ENCODE peak calls at places on chromosome 15, in seven cellular contexts. E, O, K, T, B, U and R are unnamed samples.

GRCh38 chr15:95698230-95698629 is 632.3 kb upstream of the NR2F2 start:
- DNase-seq in E (no peak), O (no peak), K (no peak), T (no peak), B (no peak), U (no peak), R (no peak)

GRCh38 chr15:97729270-97729669 is 231.2 kb upstream of the ARRDC4 start:
- DNase-seq in E (no peak), O (no peak), K (no peak), T (no peak), B (no peak), U (no peak), R (no peak)

GRCh38 chr15:73120269-73120668 is 68.0 kb downstream of the NEO1 start:
- DNase-seq in E (no peak), O (no peak), K (no peak), T (no peak), B (no peak), U (no peak), R (no peak)

GRCh38 chr15:99037646-99038045 is 30.1 kb upstream of the PGPEP1L start:
- DNase-seq in E (no peak), O (no peak), K (no peak), T (no peak), B (no peak), U (no peak), R (no peak)

GRCh38 chr15:81301815-81302399 is 22.0 kb downstream of the STARD5 start:
- DNase-seq in E (no peak), O (no peak), K (no peak), T (peak), B (no peak), U (no peak), R (no peak)

GRCh38 chr15:80619677-80620076 is 75.4 kb upstream of the ABHD17C start:
- DNase-seq in E (no peak), O (no peak), K (no peak), T (no peak), B (no peak), U (peak), R (no peak)

GRCh38 chr15:74928771-74929198 is 9.1 kb downstream of the COX5A start:
- DNase-seq in E (no peak), O (no peak), K (no peak), T (no peak), B (no peak), U (no peak), R (no peak)

GRCh38 chr15:77013786-77014136 is 18.8 kb downstream of the PSTPIP1 start:
- DNase-seq in E (no peak), O (no peak), K (no peak), T (peak), B (peak), U (no peak), R (no peak)

GRCh38 chr15:25742008-25742407 is 121.1 kb downstream of the ATP10A start:
- DNase-seq in E (no peak), O (no peak), K (no peak), T (no peak), B (no peak), U (no peak), R (no peak)

GRCh38 chr15:45702041-45702440 is 67.2 kb downstream of the SQOR start:
- DNase-seq in E (no peak), O (no peak), K (no peak), T (no peak), B (no peak), U (no peak), R (no peak)

GRCh38 chr15:100688549-100689120 is 86.2 kb downstream of the ASB7 start:
- DNase-seq in E (no peak), O (no peak), K (no peak), T (no peak), B (no peak), U (no peak), R (no peak)

GRCh38 chr15:90101130-90101968 is 919 bp downstream of the IDH2 start:
- DNase-seq in E (peak), O (no peak), K (no peak), T (peak), B (peak), U (peak), R (peak)

GRCh38 chr15:41281236-41281635 is 50.2 kb downstream of the CHP1 start:
- DNase-seq in E (no peak), O (no peak), K (no peak), T (no peak), B (no peak), U (peak), R (no peak)

GRCh38 chr15:43293402-43293801 is 26.7 kb upstream of the TGM5 start:
- DNase-seq in E (no peak), O (no peak), K (peak), T (no peak), B (no peak), U (peak), R (no peak)

GRCh38 chr15:40790723-40791122 is 16.2 kb upstream of the ZFYVE19 start:
- DNase-seq in E (no peak), O (no peak), K (no peak), T (no peak), B (no peak), U (no peak), R (no peak)

GRCh38 chr15:35863655-35864054 is 317.7 kb upstream of the DPH6 start:
- DNase-seq in E (no peak), O (no peak), K (no peak), T (no peak), B (no peak), U (no peak), R (no peak)

GRCh38 chr15:45670511-45670910 is 35.7 kb downstream of the SQOR start:
- DNase-seq in E (no peak), O (no peak), K (no peak), T (no peak), B (no peak), U (no peak), R (no peak)

GRCh38 chr15:78101423-78102105 is 9.2 kb downstream of the SH2D7 start:
- DNase-seq in E (no peak), O (peak), K (no peak), T (no peak), B (no peak), U (no peak), R (no peak)

GRCh38 chr15:75349851-75350588 is 3.2 kb downstream of the NEIL1 start:
- DNase-seq in E (no peak), O (peak), K (no peak), T (peak), B (no peak), U (no peak), R (no peak)

GRCh38 chr15:91857772-91858171 is 4.3 kb downstream of the SLCO3A1 start:
- DNase-seq in E (no peak), O (no peak), K (no peak), T (no peak), B (no peak), U (no peak), R (no peak)

GRCh38 chr15:36778516-36778915 is 199.1 kb downstream of the CDIN1 start:
- DNase-seq in E (no peak), O (no peak), K (no peak), T (no peak), B (no peak), U (no peak), R (no peak)

GRCh38 chr15:95944193-95944592 is 386.3 kb upstream of the NR2F2 start:
- DNase-seq in E (no peak), O (no peak), K (no peak), T (no peak), B (no peak), U (no peak), R (no peak)

GRCh38 chr15:73991260-73991659 is 835 bp downstream of the STOML1 start:
- DNase-seq in E (peak), O (no peak), K (no peak), T (peak), B (no peak), U (peak), R (no peak)

GRCh38 chr15:89130194-89130593 is 41.9 kb downstream of the ABHD2 start:
- DNase-seq in E (no peak), O (no peak), K (no peak), T (no peak), B (no peak), U (no peak), R (no peak)

GRCh38 chr15:72193781-72194396 is 3.7 kb downstream of the GRAMD2A start:
- DNase-seq in E (no peak), O (no peak), K (no peak), T (no peak), B (no peak), U (no peak), R (no peak)

GRCh38 chr15:48800811-48801460 is 9.9 kb downstream of the CEP152 start:
- DNase-seq in E (no peak), O (no peak), K (no peak), T (no peak), B (no peak), U (peak), R (no peak)

GRCh38 chr15:28021281-28022039 is 77.7 kb downstream of the OCA2 start:
- DNase-seq in E (no peak), O (no peak), K (no peak), T (peak), B (peak), U (peak), R (peak)

GRCh38 chr15:85129881-85130280 is 148.2 kb downstream of the PDE8A start:
- DNase-seq in E (no peak), O (no peak), K (no peak), T (no peak), B (no peak), U (no peak), R (no peak)

GRCh38 chr15:57580428-57580827 is 11.3 kb upstream of the MYZAP start:
- DNase-seq in E (no peak), O (no peak), K (no peak), T (no peak), B (no peak), U (no peak), R (no peak)

GRCh38 chr15:39580630-39581500 is at the start of gene THBS1:
- DNase-seq in E (peak), O (peak), K (peak), T (peak), B (peak), U (peak), R (peak)

GRCh38 chr15:69044899-69045298 is 30.4 kb downstream of the NOX5 start:
- DNase-seq in E (peak), O (no peak), K (no peak), T (no peak), B (no peak), U (no peak), R (no peak)

GRCh38 chr15:94858011-94858410 is 626.6 kb downstream of the MCTP2 start:
- DNase-seq in E (no peak), O (no peak), K (no peak), T (no peak), B (no peak), U (no peak), R (no peak)

GRCh38 chr15:81357178-81357686 is 16.8 kb downstream of the TMC3 start:
- DNase-seq in E (no peak), O (no peak), K (no peak), T (no peak), B (no peak), U (no peak), R (no peak)

GRCh38 chr15:25775317-25775912 is 87.7 kb downstream of the ATP10A start:
- DNase-seq in E (no peak), O (no peak), K (no peak), T (peak), B (no peak), U (peak), R (no peak)

GRCh38 chr15:40759961-40760360 is 3.9 kb upstream of the GCHFR start:
- DNase-seq in E (no peak), O (no peak), K (no peak), T (no peak), B (no peak), U (no peak), R (no peak)

GRCh38 chr15:25799906-25800700 is 63.0 kb downstream of the ATP10A start:
- DNase-seq in E (no peak), O (no peak), K (no peak), T (no peak), B (no peak), U (no peak), R (no peak)

GRCh38 chr15:90192961-90193786 is 8.0 kb upstream of the SEMA4B start:
- DNase-seq in E (no peak), O (no peak), K (no peak), T (no peak), B (no peak), U (no peak), R (no peak)

GRCh38 chr15:55403531-55403930 is 4.6 kb downstream of the CCPG1 start:
- DNase-seq in E (no peak), O (no peak), K (no peak), T (no peak), B (no peak), U (peak), R (no peak)

GRCh38 chr15:77409259-77410156 is 10.4 kb downstream of the PEAK1 start:
- DNase-seq in E (no peak), O (no peak), K (no peak), T (no peak), B (no peak), U (no peak), R (no peak)

GRCh38 chr15:29740692-29741311 is 81.5 kb downstream of the TJP1 start:
- DNase-seq in E (no peak), O (no peak), K (no peak), T (no peak), B (no peak), U (no peak), R (no peak)
- TF ChIP-seq CTCF in E (no peak), O (peak), K (peak), T (no peak), B (no peak), U (peak), R (no peak)

GRCh38 chr15:33201376-33202189 is 7.1 kb upstream of the FMN1 start:
- DNase-seq in E (no peak), O (no peak), K (peak), T (peak), B (peak), U (peak), R (peak)
- TF ChIP-seq CTCF in E (peak), O (peak), K (peak), T (no peak), B (no peak), U (peak), R (no peak)

GRCh38 chr15:59159210-59159609 is 47.4 kb upstream of the LDHAL6B start:
- DNase-seq in E (no peak), O (no peak), K (no peak), T (no peak), B (no peak), U (no peak), R (no peak)
- TF ChIP-seq CTCF in E (no peak), O (no peak), K (no peak), T (no peak), B (no peak), U (no peak), R (no peak)

GRCh38 chr15:93614446-93615104 is 525.6 kb upstream of the RGMA start:
- DNase-seq in E (no peak), O (no peak), K (no peak), T (no peak), B (no peak), U (no peak), R (no peak)

GRCh38 chr15:93619597-93619996 is 530.6 kb upstream of the RGMA start:
- DNase-seq in E (no peak), O (no peak), K (no peak), T (no peak), B (no peak), U (no peak), R (no peak)

GRCh38 chr15:93617443-93617842 is 528.4 kb upstream of the RGMA start:
- DNase-seq in E (no peak), O (no peak), K (no peak), T (no peak), B (no peak), U (no peak), R (peak)
- TF ChIP-seq CTCF in E (peak), O (no peak), K (peak), T (no peak), B (no peak), U (peak), R (no peak)

GRCh38 chr15:52217186-52217585 is 26.0 kb upstream of the GNB5 start:
- DNase-seq in E (no peak), O (no peak), K (no peak), T (peak), B (peak), U (no peak), R (peak)
- TF ChIP-seq CTCF in E (no peak), O (peak), K (peak), T (no peak), B (no peak), U (no peak), R (no peak)

DNA sequence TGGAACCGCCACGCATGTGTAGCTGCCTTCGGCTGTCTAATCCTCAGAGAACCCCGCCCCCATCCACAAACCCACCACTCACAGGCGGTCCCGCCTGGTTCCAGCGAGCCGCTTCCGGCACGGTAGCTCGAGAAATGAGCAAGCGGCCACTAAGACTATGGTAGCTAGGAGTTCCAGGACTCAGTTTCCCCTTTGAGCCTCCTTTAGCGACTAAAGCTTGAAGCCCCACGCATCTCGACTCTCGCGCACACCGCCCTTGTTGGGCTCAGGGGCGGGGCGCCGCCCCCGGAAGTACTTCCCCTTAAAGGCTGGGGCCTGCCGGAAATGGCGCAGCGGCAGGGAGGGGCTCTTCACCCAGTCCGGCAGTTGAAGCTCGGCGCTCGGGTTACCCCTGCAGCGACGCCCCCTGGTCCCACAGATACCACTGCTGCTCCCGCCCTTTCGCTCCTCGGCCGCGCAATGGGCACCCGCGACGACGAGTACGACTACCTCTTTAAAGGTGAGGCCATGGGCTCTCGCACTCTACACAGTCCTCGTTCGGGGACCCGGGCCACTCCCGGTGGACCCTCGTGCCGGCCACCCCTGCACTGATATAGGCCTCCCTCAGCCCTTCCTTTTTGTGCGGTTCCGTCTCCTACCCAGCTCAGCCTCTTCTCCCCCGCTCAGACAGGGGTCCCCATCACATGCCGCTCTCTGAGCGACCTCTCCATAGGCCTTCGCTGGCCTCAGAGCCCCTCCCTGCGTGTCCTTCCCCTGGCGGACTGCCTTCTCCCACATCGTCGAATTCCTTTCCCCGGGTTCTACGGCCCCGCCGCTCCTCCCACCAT is at the start of gene RAB11A:
- DNase-seq in E (peak), O (peak), K (peak), T (peak), B (peak), U (peak), R (peak)
- TF ChIP-seq CTCF in E (peak), O (peak), K (peak), T (peak), B (peak), U (peak), R (peak)

GRCh38 chr15:65395567-65396185 is 17.9 kb upstream of the IGDCC3 start:
- DNase-seq in E (no peak), O (peak), K (no peak), T (no peak), B (no peak), U (no peak), R (no peak)
- TF ChIP-seq CTCF in E (no peak), O (peak), K (no peak), T (no peak), B (no peak), U (no peak), R (peak)

GRCh38 chr15:23095796-23096195 is 40.8 kb downstream of the GOLGA6L1 start:
- DNase-seq in E (no peak), O (no peak), K (no peak), T (no peak), B (no peak), U (no peak), R (no peak)
- TF ChIP-seq CTCF in E (no peak), O (no peak), K (no peak), T (no peak), B (no peak), U (no peak), R (no peak)